ENCODE peak calls at places on chromosomes 13 and 19, in four cellular contexts. H, G, M and P are unnamed samples.

GRCh38 chr13:19864339-19865309 is 1.2 kb upstream of the ZMYM5 start:
- DNase-seq in G (peak; percentile 84), M (peak; percentile 75), H (peak; percentile 72), P (peak; percentile 79)

GRCh38 chr19:50568321-50569022 is at the start of gene LRRC4B:
- DNase-seq in M (no peak), H (no peak), G (no peak), P (no peak)

GRCh38 chr19:14167594-14168138 is 31.3 kb upstream of the ASF1B start:
- DNase-seq in M (no peak), G (no peak), H (no peak), P (peak; percentile 36)

GRCh38 chr13:20157387-20157786 is 3.5 kb downstream of the GJA3 start:
- DNase-seq in H (no peak), G (no peak), M (no peak), P (no peak)

GRCh38 chr13:103291693-103292572 is 225.7 kb upstream of the SLC10A2 start:
- DNase-seq in H (no peak), M (no peak), G (no peak), P (no peak)

GRCh38 chr19:37986048-37986750 is 79.2 kb downstream of the SIPA1L3 start:
- DNase-seq in H (no peak), G (no peak), M (no peak), P (no peak)

GRCh38 chr19:10335149-10336053 is 2.1 kb upstream of the RAVER1 start:
- DNase-seq in H (no peak), M (no peak), G (no peak), P (no peak)

GRCh38 chr13:105627270-105627669 is 908.2 kb downstream of the EFNB2 start:
- DNase-seq in H (no peak), G (no peak), M (no peak), P (no peak)

GRCh38 chr19:6424939-6425731 is 524 bp upstream of the KHSRP start:
- DNase-seq in H (peak; percentile 100), M (peak; percentile 98), G (peak; percentile 99), P (peak; percentile 100)

GRCh38 chr19:5799247-5800241 is 5.3 kb upstream of the NRTN start:
- DNase-seq in H (no peak), G (no peak), M (no peak), P (no peak)

GRCh38 chr13:113888701-113889330 is 24.9 kb upstream of the GAS6 start:
- DNase-seq in H (peak; percentile 58), M (no peak), G (no peak), P (no peak)

GRCh38 chr13:104900186-104900817 is 1635.2 kb downstream of the EFNB2 start:
- DNase-seq in G (no peak), M (no peak), H (peak; percentile 9), P (no peak)

GRCh38 chr19:16014923-16015804 is 61.1 kb upstream of the TPM4 start:
- DNase-seq in H (no peak), G (peak; percentile 42), M (no peak), P (no peak)

GRCh38 chr19:55373993-55374757 is 2.5 kb upstream of the TMEM190 start:
- DNase-seq in G (no peak), M (no peak), H (peak; percentile 55), P (no peak)

GRCh38 chr19:36686365-36687213 is 823 bp upstream of the ZNF567 start:
- DNase-seq in G (no peak), M (no peak), H (peak; percentile 9), P (no peak)

GRCh38 chr13:42412812-42413795 is 141.2 kb downstream of the AKAP11 start:
- DNase-seq in G (no peak), M (no peak), H (no peak), P (no peak)

GRCh38 chr13:99228737-99229691 is 28.4 kb downstream of the UBAC2 start:
- DNase-seq in M (no peak), H (peak; percentile 29), G (no peak), P (no peak)

GRCh38 chr19:42542791-42543190 is 14.5 kb upstream of the CEACAM1 start:
- DNase-seq in M (no peak), H (no peak), G (no peak), P (no peak)

GRCh38 chr13:49246850-49247721 is 639 bp upstream of the CDADC1 start:
- DNase-seq in H (no peak), G (no peak), M (no peak), P (no peak)

GRCh38 chr13:101149735-101150380 is 266.4 kb downstream of the NALCN start:
- DNase-seq in H (peak; percentile 83), G (no peak), M (no peak), P (no peak)

GRCh38 chr19:5621945-5622464 is 571 bp downstream of the SAFB2 start:
- DNase-seq in H (no peak), M (peak; percentile 40), G (peak; percentile 64), P (peak; percentile 33)

GRCh38 chr19:44653977-44654784 is 10.5 kb downstream of the PVR start:
- DNase-seq in G (peak; percentile 88), H (peak; percentile 64), M (peak; percentile 79), P (peak; percentile 80)

GRCh38 chr13:113123226-113124150 is 889 bp downstream of the F10 start:
- DNase-seq in H (no peak), G (no peak), M (no peak), P (no peak)

GRCh38 chr19:6055013-6055795 is 55.1 kb downstream of the RFX2 start:
- DNase-seq in M (no peak), G (no peak), H (peak; percentile 55), P (no peak)

GRCh38 chr19:29840066-29840950 is 28.5 kb downstream of the CCNE1 start:
- DNase-seq in H (no peak), M (no peak), G (no peak), P (no peak)

GRCh38 chr13:27665333-27665732 is 43.6 kb downstream of the POLR1D start:
- DNase-seq in H (peak; percentile 21), G (no peak), M (no peak), P (no peak)

GRCh38 chr13:102774596-102775375 is 1.2 kb upstream of the TEX30 start:
- DNase-seq in M (no peak), G (no peak), H (no peak), P (no peak)